ENCODE peak calls at places on chromosomes 12 and 14, in six cellular contexts. M is CD8-positive, alpha-beta T cell; F is Caki2; N is fibroblast of lung; O is activated T-helper 1 cell treated with anti-CD3 and anti-CD28 coated beads, Interleukin-12 subunit alpha, Interleukin-12 subunit beta, Interleukin-2, Interleukin-4 antibody, amounts not matched to agents 30 ng/mL and 10 ng/mL and 1 ng/mL, durations not matched to agents 14 hours and 24 hours and 36 hours; C is sciatic nerve. Y is an unnamed sample.

GRCh38 chr12:128164533-128164932 is 102.4 kb upstream of the TMEM132C start:
- DNase-seq in O (no peak), C (no peak), N (no peak), F (no peak), M (no peak), Y (no peak)

GRCh38 chr12:10409387-10409786 is at the start of gene KLRC4:
- DNase-seq in O (no peak), C (no peak), M (no peak), N (peak; percentile 3), F (no peak), Y (no peak)

GRCh38 chr14:44168566-44168965 is 338.5 kb downstream of the FSCB start:
- DNase-seq in F (no peak), M (no peak), C (no peak), O (no peak), N (no peak), Y (no peak)

GRCh38 chr12:33044447-33044846 is 147.9 kb upstream of the PKP2 start:
- DNase-seq in N (no peak), O (no peak), M (no peak), C (no peak), F (no peak), Y (no peak)

GRCh38 chr14:80291099-80291498 is 79.8 kb upstream of the DIO2 start:
- DNase-seq in F (no peak), N (peak; percentile 31), M (no peak), O (no peak), C (no peak), Y (no peak)

GRCh38 chr14:50397461-50398196 is 948 bp upstream of the CDKL1 start:
- DNase-seq in F (no peak), M (no peak), C (no peak), O (no peak), N (no peak), Y (peak; percentile 15)

GRCh38 chr12:96445743-96446655 is 43.4 kb upstream of the CFAP54 start:
- DNase-seq in M (peak; percentile 58), F (peak; percentile 55), C (no peak), N (peak; percentile 97), O (peak; percentile 70), Y (peak; percentile 64)

GRCh38 chr14:98174031-98174430 is 1098.0 kb downstream of the BCL11B start:
- DNase-seq in F (no peak), N (no peak), C (no peak), O (no peak), M (no peak), Y (no peak)

GRCh38 chr12:31728289-31728916 is 418 bp downstream of the AMN1 start:
- DNase-seq in C (peak; percentile 73), O (no peak), M (no peak), F (no peak), N (no peak), Y (no peak)

GRCh38 chr14:38078393-38078792 is 129.3 kb upstream of the SSTR1 start:
- DNase-seq in C (no peak), F (peak; percentile 61), M (peak; percentile 79), O (peak; percentile 11), N (no peak), Y (no peak)

GRCh38 chr14:22854963-22855724 is 16.4 kb upstream of the LRP10 start:
- DNase-seq in C (no peak), M (no peak), F (peak; percentile 15), O (no peak), N (no peak), Y (no peak)

Y was measured in ACHN.